ENCODE peak calls at places on chromosomes 5 and 9, in ten cellular contexts. N is H9; R is GM23248; V is foreskin keratinocyte; W is cardiac muscle cell; E is CD4-positive, CD25-positive, alpha-beta regulatory T cell; F is suprapubic skin; Y is transverse colon; T is GM12878; B is CD8-positive, alpha-beta memory T cell. I is an unnamed sample. For H3K4me1, the result is how much of the 10 kb centered on the place peaks cover.

GRCh38 chr5:81303563-81303962 is 2.2 kb downstream of the ZCCHC9 start:
- DNase-seq in N (no peak), R (peak), V (peak), W (no peak), E (no peak), F (no peak), Y (no peak), T (no peak), B (no peak), I (no peak)

GRCh38 chr9:7105095-7105494 is 347.3 kb downstream of the KDM4C start:
- DNase-seq in N (no peak), R (no peak), V (no peak), W (peak), E (no peak), F (no peak), Y (no peak), T (no peak), B (no peak), I (no peak)

GRCh38 chr9:4435197-4435596 is 55.1 kb upstream of the SLC1A1 start:
- DNase-seq in N (no peak), R (peak), V (no peak), W (peak), E (no peak), F (no peak), Y (no peak), T (no peak), B (no peak), I (no peak)

GRCh38 chr5:174642816-174643405 is 81.5 kb upstream of the MSX2 start:
- DNase-seq in N (no peak), R (no peak), V (no peak), W (no peak), E (no peak), F (no peak), Y (no peak), T (no peak), B (no peak), I (no peak)

GRCh38 chr9:92278117-92278516 is 15.4 kb downstream of the IARS1 start:
- DNase-seq in N (no peak), R (peak), V (no peak), W (no peak), E (no peak), F (no peak), Y (no peak), T (no peak), B (no peak), I (no peak)

GRCh38 chr9:81661339-81661738 is 28.0 kb downstream of the TLE1 start:
- DNase-seq in N (no peak), R (no peak), V (no peak), W (no peak), E (no peak), F (no peak), Y (peak), T (no peak), B (no peak), I (no peak)

GRCh38 chr5:14946813-14947640 is 75.4 kb upstream of the ANKH start:
- DNase-seq in N (no peak), R (peak), V (peak), W (peak), E (peak), F (no peak), Y (peak), T (peak), B (peak), I (no peak)

GRCh38 chr5:59863777-59864176 is 29.7 kb downstream of the PDE4D start:
- DNase-seq in N (no peak), R (peak), V (no peak), W (no peak), E (no peak), F (no peak), Y (no peak), T (no peak), B (no peak), I (no peak)

DNA sequence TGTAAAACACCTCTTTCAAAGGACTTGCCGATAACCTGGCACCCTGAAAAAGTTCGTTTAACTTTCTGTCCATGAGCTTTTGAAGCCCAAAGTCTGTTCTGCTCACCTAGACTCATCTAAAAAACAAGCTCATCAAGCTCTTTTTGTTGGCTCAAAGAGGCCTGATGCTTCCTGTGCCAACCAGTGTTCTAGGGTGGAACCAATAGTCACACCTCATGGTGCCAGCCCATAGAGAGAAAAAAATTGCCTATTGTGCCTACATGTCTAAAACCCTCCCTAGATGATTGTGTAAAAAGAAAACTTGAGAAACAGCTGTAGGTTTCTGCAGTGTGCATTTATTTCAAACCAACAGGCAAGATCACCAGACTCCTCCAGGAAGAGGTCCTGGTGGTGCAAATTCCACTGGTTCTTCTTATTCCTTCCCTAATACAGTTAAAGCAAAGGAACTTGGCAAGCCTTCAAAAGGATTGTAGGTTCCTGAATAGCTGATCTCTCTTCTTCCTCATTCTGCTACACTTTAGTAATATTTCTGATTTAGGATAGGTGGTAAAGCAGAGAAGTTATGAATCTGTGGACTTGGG is 4.8 kb downstream of the SH3RF2 start:
- DNase-seq in N (no peak), R (peak), V (no peak), W (no peak), E (no peak), F (no peak), Y (no peak), T (no peak), B (no peak), I (no peak)
- H3K4me1 ChIP-seq in N (under half), R (under half), V (under half), W (under half), E (under half), F (half or more), Y (under half), T (under half), B (under half), I (under half)

GRCh38 chr9:128105538-128106175 is 21.9 kb downstream of the PTGES2 start:
- DNase-seq in N (no peak), R (no peak), V (no peak), W (no peak), E (no peak), F (no peak), Y (no peak), T (no peak), B (no peak), I (no peak)
- H3K4me1 ChIP-seq in N (under half), R (under half), V (under half), W (under half), E (under half), F (under half), Y (under half), T (under half), B (under half), I (under half)

GRCh38 chr9:69171049-69171448 is 3.0 kb upstream of the TJP2 start:
- DNase-seq in N (no peak), R (peak), V (peak), W (peak), E (no peak), F (no peak), Y (no peak), T (no peak), B (no peak), I (no peak)
- H3K4me1 ChIP-seq in N (under half), R (under half), V (under half), W (under half), E (under half), F (under half), Y (under half), T (under half), B (under half), I (under half)

DNA sequence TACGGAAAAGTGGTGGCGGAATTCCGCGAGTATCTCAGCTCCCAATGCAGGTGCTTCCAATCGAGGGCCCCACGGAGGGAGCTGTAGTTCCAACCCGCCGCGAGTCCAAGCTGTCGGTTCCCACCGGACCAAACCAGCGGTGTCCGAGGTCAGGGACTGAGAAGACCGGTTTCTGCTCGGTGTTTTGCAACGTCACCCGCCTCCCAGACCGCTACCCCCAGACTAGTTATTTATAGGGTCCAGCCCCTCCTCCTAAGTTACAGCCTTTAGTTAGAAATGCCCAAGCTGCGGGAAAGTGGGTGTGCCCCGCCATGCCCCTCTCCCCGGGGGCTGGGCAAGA is 674 bp upstream of the MYORG start:
- DNase-seq in N (no peak), R (peak), V (no peak), W (no peak), E (no peak), F (no peak), Y (peak), T (no peak), B (no peak), I (no peak)
- H3K4me1 ChIP-seq in N (under half), R (under half), V (under half), W (under half), E (under half), F (half or more), Y (under half), T (under half), B (under half), I (under half)

DNA sequence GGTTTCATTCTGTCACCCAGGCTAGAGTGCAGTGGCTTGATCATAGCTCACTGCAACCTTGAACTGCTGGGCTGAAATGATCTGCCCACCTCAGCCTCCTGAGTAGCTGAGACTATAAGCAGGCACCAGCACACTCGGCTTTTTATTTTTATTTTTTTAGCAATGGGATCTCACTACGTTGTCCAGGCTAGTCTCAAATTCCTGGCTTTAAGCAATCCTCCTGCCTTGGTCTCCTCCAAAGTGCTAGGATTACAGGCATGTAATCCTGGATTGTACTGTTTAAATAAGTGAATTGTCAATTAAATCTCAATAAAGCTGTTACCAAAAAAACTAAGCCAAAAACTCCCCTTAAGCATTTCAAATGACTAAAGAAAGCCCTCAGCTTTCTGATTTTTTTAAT is 18.9 kb downstream of the GOLPH3 start:
- DNase-seq in N (no peak), R (no peak), V (no peak), W (no peak), E (no peak), F (no peak), Y (no peak), T (no peak), B (no peak), I (no peak)
- H3K4me1 ChIP-seq in N (under half), R (under half), V (under half), W (under half), E (under half), F (half or more), Y (under half), T (under half), B (under half), I (half or more)

GRCh38 chr9:114487607-114488300 is 17.5 kb downstream of the WHRN start:
- DNase-seq in N (peak), R (peak), V (no peak), W (peak), E (peak), F (no peak), Y (peak), T (peak), B (peak), I (peak)
- H3K4me1 ChIP-seq in N (under half), R (under half), V (under half), W (under half), E (under half), F (under half), Y (under half), T (under half), B (under half), I (under half)

GRCh38 chr9:129319076-129319937 is 141.2 kb upstream of the IER5L start:
- DNase-seq in N (peak), R (no peak), V (no peak), W (no peak), E (no peak), F (peak), Y (no peak), T (no peak), B (no peak), I (no peak)
- H3K4me1 ChIP-seq in N (under half), R (under half), V (under half), W (half or more), E (under half), F (half or more), Y (under half), T (under half), B (under half), I (under half)